ENCODE peak calls at places on chromosome 11, in five cellular contexts. J is fibroblast of lung, A is stomach, M is AG09309, H is IMR-90. X is an unnamed sample.

GRCh38 chr11:94132152-94132558 is 3.5 kb downstream of the PANX1 start:
- DNase-seq in A (no peak), M (no peak), H (peak; percentile 94), J (peak; percentile 92), X (peak; percentile 87)

GRCh38 chr11:65557280-65558001 is 718 bp downstream of the LTBP3 start:
- DNase-seq in A (no peak), H (no peak), M (no peak), J (peak; percentile 26), X (peak; percentile 32)

GRCh38 chr11:99368579-99368978 is 347.8 kb downstream of the CNTN5 start:
- DNase-seq in M (no peak), J (peak; percentile 43), H (no peak), A (no peak), X (peak; percentile 2)

GRCh38 chr11:47507016-47507631 is 45.8 kb downstream of the CELF1 start:
- DNase-seq in H (no peak), A (no peak), M (peak; percentile 35), J (peak; percentile 32), X (peak; percentile 67)

GRCh38 chr11:63180536-63180935 is 36.5 kb upstream of the SLC22A24 start:
- DNase-seq in A (no peak), M (no peak), J (no peak), H (no peak), X (no peak)

GRCh38 chr11:62081378-62082291 is 42.2 kb upstream of the INCENP start:
- DNase-seq in M (peak; percentile 23), H (peak; percentile 66), A (peak; percentile 87), J (peak; percentile 69), X (peak; percentile 75)

GRCh38 chr11:116611998-116612620 is 160.7 kb downstream of the BUD13 start:
- DNase-seq in H (no peak), J (no peak), A (peak; percentile 13), M (no peak), X (no peak)

GRCh38 chr11:105862736-105863367 is 159.2 kb downstream of the MSANTD4 start:
- DNase-seq in A (no peak), M (peak; percentile 10), J (peak; percentile 81), H (peak; percentile 68), X (peak; percentile 59)

GRCh38 chr11:119481667-119482400 is 58.9 kb upstream of the THY1 start:
- DNase-seq in H (no peak), J (no peak), M (no peak), A (peak; percentile 40), X (no peak)

GRCh38 chr11:64356498-64357411 is 2.2 kb upstream of the RPS6KA4 start:
- DNase-seq in M (no peak), H (no peak), A (peak; percentile 57), J (peak; percentile 28), X (peak; percentile 43)

GRCh38 chr11:18408558-18409242 is 3.4 kb upstream of the LDHC start:
- DNase-seq in M (no peak), A (no peak), J (no peak), H (peak; percentile 8), X (peak; percentile 3)

GRCh38 chr11:106281455-106282173 is 204.2 kb downstream of the AASDHPPT start:
- DNase-seq in H (peak; percentile 79), A (no peak), J (peak; percentile 51), M (peak; percentile 55), X (peak; percentile 53)

GRCh38 chr11:111707039-111707690 is 59.0 kb downstream of the PPP2R1B start:
- DNase-seq in A (peak; percentile 82), J (peak; percentile 97), H (peak; percentile 95), M (peak; percentile 27), X (peak; percentile 88)

GRCh38 chr11:125263268-125263790 is 98.8 kb downstream of the PKNOX2 start:
- DNase-seq in A (peak; percentile 53), H (peak; percentile 100), M (peak; percentile 99), J (peak; percentile 99), X (peak; percentile 100)

GRCh38 chr11:30908272-30908671 is 322.1 kb upstream of the MPPED2 start:
- DNase-seq in M (no peak), J (no peak), A (no peak), H (no peak), X (no peak)

GRCh38 chr11:71091506-71092265 is 160.7 kb downstream of the SHANK2 start:
- DNase-seq in A (no peak), J (no peak), M (no peak), H (no peak), X (no peak)

GRCh38 chr11:71094296-71095077 is 157.9 kb downstream of the SHANK2 start:
- DNase-seq in A (no peak), M (no peak), H (no peak), J (no peak), X (no peak)

GRCh38 chr11:71096751-71097388 is 155.5 kb downstream of the SHANK2 start:
- DNase-seq in A (no peak), M (no peak), H (peak; percentile 20), J (no peak), X (no peak)

GRCh38 chr11:71095294-71095850 is 157.0 kb downstream of the SHANK2 start:
- DNase-seq in J (no peak), H (no peak), M (no peak), A (no peak), X (no peak)

DNA sequence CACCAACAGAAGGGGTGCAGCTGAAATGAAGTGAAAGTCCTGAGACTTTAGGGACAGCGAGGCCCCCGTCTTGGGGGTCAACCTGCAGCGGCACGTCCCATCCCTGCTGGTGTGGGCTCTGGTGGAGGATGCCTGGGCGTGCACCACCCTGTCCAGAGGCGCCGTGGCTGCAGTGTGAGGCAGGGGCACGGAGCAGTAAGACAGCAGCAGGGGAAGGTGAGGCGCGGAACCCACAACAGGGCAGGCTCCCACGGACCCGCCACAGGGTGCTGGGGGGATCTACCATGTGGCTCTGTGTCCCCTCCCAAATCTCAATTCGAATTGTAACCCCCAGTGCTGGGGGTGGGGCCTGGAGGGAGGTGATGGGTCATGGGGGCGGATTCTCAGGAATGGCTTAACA is 158.6 kb downstream of the SHANK2 start:
- DNase-seq in J (no peak), A (no peak), H (no peak), M (no peak), X (no peak)
- TF ChIP-seq CTCF in J (no peak), A (no peak), H (no peak), M (no peak), X (no peak)

GRCh38 chr11:73361953-73362776 is 14.0 kb upstream of the RELT start:
- DNase-seq in H (no peak), A (no peak), M (no peak), J (no peak), X (no peak)

GRCh38 chr11:73359341-73359740 is 16.9 kb upstream of the RELT start:
- DNase-seq in J (no peak), M (peak; percentile 38), H (peak; percentile 22), A (no peak), X (peak; percentile 55)

GRCh38 chr11:73358071-73358470 is 18.1 kb upstream of the RELT start:
- DNase-seq in J (no peak), A (no peak), H (peak; percentile 56), M (no peak), X (no peak)

GRCh38 chr11:73360743-73361369 is 15.3 kb upstream of the RELT start:
- DNase-seq in M (no peak), J (no peak), H (no peak), A (no peak), X (no peak)

DNA sequence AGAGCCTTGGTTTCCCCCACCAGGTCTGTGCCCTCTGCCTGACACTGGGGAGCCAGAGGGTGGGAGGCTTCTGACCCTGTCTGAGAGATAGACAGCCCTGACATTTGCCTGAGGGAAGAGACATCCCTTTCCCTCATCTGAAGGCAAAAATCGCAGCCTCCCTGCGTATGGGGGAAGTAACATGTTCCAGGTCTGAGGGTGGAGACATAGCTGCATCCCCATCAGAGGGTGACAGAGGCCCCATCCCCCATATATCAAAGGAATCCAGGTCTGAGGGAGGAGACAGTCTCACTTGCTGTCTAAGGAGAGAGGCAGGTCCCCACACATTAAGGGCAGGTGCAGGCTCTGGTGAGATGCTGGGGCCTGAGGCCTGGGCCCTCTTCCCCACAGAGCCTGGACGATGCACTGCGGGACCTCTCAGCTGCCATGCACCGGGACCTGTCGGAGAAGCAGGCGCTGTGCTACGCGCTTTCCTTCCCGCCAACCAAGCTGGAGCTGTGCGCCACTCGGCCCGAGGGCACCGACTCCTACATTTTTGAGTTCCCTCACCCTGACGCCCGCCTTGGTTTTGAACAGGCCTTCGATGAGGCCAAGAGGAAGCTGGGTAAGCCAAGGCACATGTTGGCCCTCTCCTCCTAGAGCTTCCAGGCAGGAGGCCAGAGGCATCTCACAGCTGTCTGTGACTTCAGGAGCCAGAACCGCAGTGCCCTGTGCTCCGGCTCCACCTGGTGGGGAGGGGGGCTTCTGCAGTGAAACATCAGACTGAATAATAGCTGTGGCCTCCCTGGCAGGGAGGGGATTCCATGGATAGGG is 16.1 kb upstream of the RELT start:
- DNase-seq in M (no peak), A (no peak), H (peak; percentile 49), J (peak; percentile 48), X (peak; percentile 22)
- TF ChIP-seq CTCF in M (peak; percentile 42), A (no peak), H (peak; percentile 43), J (peak; percentile 36), X (peak; percentile 51)

GRCh38 chr11:21811572-21811971 is 381.3 kb upstream of the ANO5 start:
- DNase-seq in M (no peak), A (no peak), H (no peak), J (no peak), X (no peak)
- TF ChIP-seq CTCF in M (no peak), A (peak; percentile 7), H (no peak), J (no peak), X (no peak)

GRCh38 chr11:57325735-57326048 is 940 bp upstream of the TNKS1BP1 start:
- DNase-seq in H (no peak), M (no peak), J (no peak), A (peak; percentile 80), X (no peak)
- TF ChIP-seq CTCF in H (no peak), M (no peak), J (no peak), A (no peak), X (no peak)

DNA sequence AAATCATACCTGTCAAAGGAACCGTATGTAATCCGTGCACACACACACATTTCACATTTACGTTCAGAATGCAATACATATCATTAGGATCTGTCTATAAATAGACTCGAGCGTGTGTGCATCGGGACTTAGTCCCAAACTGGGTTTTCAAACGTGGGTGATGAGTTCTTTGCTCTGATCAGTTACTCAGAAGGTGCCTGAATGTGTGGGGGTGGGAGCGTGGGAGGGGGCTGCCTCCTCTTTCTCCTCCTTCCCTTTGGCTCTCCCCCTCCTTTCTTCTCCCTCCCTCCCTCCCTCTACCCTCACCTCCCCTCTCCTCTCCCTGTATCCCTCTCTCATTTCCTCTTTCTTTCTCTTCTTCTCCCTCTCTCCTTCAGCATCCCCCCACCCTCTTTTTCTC is 124.3 kb upstream of the HSD17B12 start:
- DNase-seq in A (no peak), J (no peak), M (no peak), H (no peak), X (no peak)
- TF ChIP-seq CTCF in A (no peak), J (no peak), M (no peak), H (no peak), X (no peak)

DNA sequence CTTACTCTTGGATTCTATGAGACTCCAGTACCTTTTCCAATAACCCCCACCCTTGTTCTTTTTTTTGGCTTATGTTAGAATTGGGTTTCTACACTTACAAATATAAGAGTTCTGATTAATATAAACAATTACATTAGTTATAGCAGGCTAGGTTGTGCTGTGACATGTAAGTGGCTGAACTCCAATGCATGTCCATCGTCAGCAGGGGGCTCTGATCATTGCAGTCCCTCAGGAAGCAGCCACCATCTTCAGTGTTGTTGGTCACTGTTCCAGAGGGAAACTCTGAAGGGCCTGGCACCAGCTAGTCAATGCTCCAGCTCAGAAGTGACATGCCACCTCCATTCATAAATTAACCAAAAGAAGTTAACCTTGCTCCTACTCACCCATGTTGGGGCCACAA is 5.6 kb downstream of the LIPT2 start:
- DNase-seq in A (no peak), J (no peak), M (no peak), H (no peak), X (peak; percentile 9)
- TF ChIP-seq CTCF in A (no peak), J (no peak), M (peak; percentile 30), H (peak; percentile 14), X (peak; percentile 26)

GRCh38 chr11:128905345-128906184 is 14.4 kb downstream of the KCNJ5 start:
- DNase-seq in A (peak; percentile 56), H (peak; percentile 26), M (no peak), J (peak; percentile 60), X (peak; percentile 70)
- TF ChIP-seq CTCF in A (peak; percentile 25), H (peak; percentile 33), M (peak; percentile 44), J (peak; percentile 48), X (peak; percentile 49)

X was measured in fibroblast of villous mesenchyme.